ENCODE peak calls at places on chromosomes 16 and 17, in five cellular contexts. I, M, H, R and N are unnamed samples.

GRCh38 chr16:84482951-84483881 is 21.2 kb downstream of the MEAK7 start:
- DNase-seq in H (no peak), I (no peak), M (no peak), R (no peak), N (no peak)

GRCh38 chr17:47941998-47942490 is 673 bp downstream of the PNPO start:
- DNase-seq in I (no peak), R (peak), H (no peak), M (no peak), N (no peak)

GRCh38 chr17:76053230-76054111 is 18.8 kb downstream of the SRP68 start:
- DNase-seq in M (no peak), R (peak), H (no peak), I (no peak), N (peak)

GRCh38 chr17:80817321-80817845 is 174.3 kb upstream of the CHMP6 start:
- DNase-seq in H (no peak), R (peak), M (no peak), I (no peak), N (no peak)

GRCh38 chr17:41029633-41030245 is at the start of gene KRTAP1-4:
- DNase-seq in I (no peak), R (no peak), H (no peak), M (no peak), N (no peak)

GRCh38 chr17:67105213-67105612 is 60.9 kb downstream of the CACNG1 start:
- DNase-seq in R (no peak), M (no peak), H (peak), I (no peak), N (peak)

GRCh38 chr17:909642-910323 is 69.8 kb downstream of the NXN start:
- DNase-seq in I (no peak), M (no peak), H (peak), R (no peak), N (no peak)

GRCh38 chr16:54216268-54217187 is 70.1 kb downstream of the IRX3 start:
- DNase-seq in R (no peak), M (no peak), H (no peak), I (no peak), N (no peak)